ENCODE peak calls at places on chromosomes 7 and 10, in nine cellular contexts. Z, O, H, D, K, S, X, R and A are unnamed samples.

GRCh38 chr10:120514035-120514620 is 57.1 kb downstream of the PLPP4 start:
- DNase-seq in Z (no peak), O (peak; percentile 36), H (no peak), D (no peak), K (no peak), S (no peak), X (no peak), R (peak; percentile 44), A (peak; percentile 28)

GRCh38 chr7:132141109-132141508 is 435.2 kb downstream of the PLXNA4 start:
- DNase-seq in Z (no peak), O (no peak), H (no peak), D (no peak), K (no peak), S (no peak), X (peak; percentile 17), R (peak; percentile 3), A (no peak)

GRCh38 chr10:31467791-31468535 is 148.9 kb downstream of the ZEB1 start:
- DNase-seq in Z (no peak), O (peak; percentile 31), H (no peak), D (peak; percentile 10), K (no peak), S (peak; percentile 13), X (no peak), R (no peak), A (peak; percentile 24)

GRCh38 chr7:55158541-55158940 is 139.7 kb downstream of the EGFR start:
- DNase-seq in Z (no peak), O (no peak), H (no peak), D (no peak), K (no peak), S (no peak), X (no peak), R (no peak), A (no peak)

GRCh38 chr10:78741541-78741940 is 327.2 kb upstream of the ZMIZ1 start:
- DNase-seq in Z (peak; percentile 44), O (no peak), H (no peak), D (no peak), K (no peak), S (no peak), X (peak; percentile 62), R (peak; percentile 48), A (no peak)

GRCh38 chr7:50626286-50626685 is 61.1 kb upstream of the DDC start:
- DNase-seq in Z (no peak), O (no peak), H (no peak), D (no peak), K (no peak), S (no peak), X (no peak), R (no peak), A (no peak)

GRCh38 chr7:26609082-26609481 is 255.3 kb downstream of the SKAP2 start:
- DNase-seq in Z (no peak), O (no peak), H (no peak), D (no peak), K (no peak), S (no peak), X (no peak), R (no peak), A (no peak)

GRCh38 chr7:101562531-101563197 is 66.4 kb downstream of the MYL10 start:
- DNase-seq in Z (no peak), O (no peak), H (no peak), D (no peak), K (no peak), S (no peak), X (no peak), R (no peak), A (no peak)

GRCh38 chr10:119817991-119818888 is 54.4 kb downstream of the MCMBP start:
- DNase-seq in Z (peak; percentile 13), O (no peak), H (peak; percentile 52), D (peak; percentile 88), K (no peak), S (peak; percentile 67), X (peak; percentile 83), R (peak; percentile 80), A (peak; percentile 60)

GRCh38 chr10:114879541-114880158 is 58.1 kb downstream of the FHIP2A start:
- DNase-seq in Z (no peak), O (peak; percentile 45), H (no peak), D (no peak), K (no peak), S (no peak), X (peak; percentile 27), R (peak; percentile 42), A (no peak)

GRCh38 chr7:5222861-5223411 is 32.9 kb downstream of the WIPI2 start:
- DNase-seq in Z (no peak), O (no peak), H (no peak), D (no peak), K (no peak), S (no peak), X (no peak), R (no peak), A (no peak)

GRCh38 chr7:72292118-72292517 is 120.0 kb downstream of the CALN1 start:
- DNase-seq in Z (no peak), O (no peak), H (no peak), D (no peak), K (no peak), S (no peak), X (no peak), R (no peak), A (no peak)

GRCh38 chr7:15972767-15973362 is 286.4 kb upstream of the MEOX2 start:
- DNase-seq in Z (no peak), O (no peak), H (no peak), D (no peak), K (peak; percentile 71), S (no peak), X (peak; percentile 45), R (peak; percentile 75), A (peak; percentile 45)

GRCh38 chr10:86348321-86349210 is 18.0 kb downstream of the GRID1 start:
- DNase-seq in Z (no peak), O (no peak), H (no peak), D (no peak), K (no peak), S (peak; percentile 9), X (no peak), R (peak; percentile 7), A (peak; percentile 31)

GRCh38 chr10:43197834-43198681 is 59.8 kb downstream of the CSGALNACT2 start:
- DNase-seq in Z (no peak), O (peak; percentile 47), H (no peak), D (no peak), K (peak; percentile 38), S (no peak), X (no peak), R (peak; percentile 15), A (no peak)

GRCh38 chr10:124619802-124620490 is 124.2 kb downstream of the FAM53B start:
- DNase-seq in Z (no peak), O (no peak), H (no peak), D (peak; percentile 64), K (no peak), S (no peak), X (no peak), R (no peak), A (no peak)

GRCh38 chr7:64463636-64464375 is 99.1 kb downstream of the ZNF680 start:
- DNase-seq in Z (no peak), O (no peak), H (peak; percentile 82), D (peak; percentile 78), K (peak; percentile 67), S (peak; percentile 70), X (peak; percentile 64), R (peak; percentile 62), A (peak; percentile 33)

GRCh38 chr10:88070080-88070880 is 206.9 kb downstream of the PTEN start:
- DNase-seq in Z (no peak), O (peak; percentile 71), H (no peak), D (no peak), K (no peak), S (no peak), X (no peak), R (peak; percentile 37), A (no peak)

GRCh38 chr7:78296689-78297371 is 498.3 kb downstream of the PHTF2 start:
- DNase-seq in Z (no peak), O (peak; percentile 50), H (no peak), D (no peak), K (no peak), S (no peak), X (no peak), R (no peak), A (no peak)

GRCh38 chr7:128890306-128891109 is 20.0 kb downstream of the KCP start:
- DNase-seq in Z (no peak), O (no peak), H (no peak), D (no peak), K (no peak), S (no peak), X (no peak), R (peak; percentile 20), A (peak; percentile 55)

GRCh38 chr7:7920481-7920880 is 48.1 kb upstream of the GLCCI1 start:
- DNase-seq in Z (no peak), O (peak; percentile 94), H (no peak), D (no peak), K (no peak), S (no peak), X (no peak), R (no peak), A (no peak)
- H3K4me3 ChIP-seq in Z (no peak overlapping the region), O (peak overlapping the region; percentile 48), H (no peak overlapping the region), D (no peak overlapping the region), K (no peak overlapping the region), S (no peak overlapping the region), X (no peak overlapping the region), R (no peak overlapping the region), A (no peak overlapping the region)

GRCh38 chr10:132446661-132447445 is 49.9 kb downstream of the PWWP2B start:
- DNase-seq in Z (no peak), O (peak; percentile 89), H (no peak), D (peak; percentile 58), K (no peak), S (no peak), X (peak; percentile 40), R (peak; percentile 54), A (no peak)
- TF ChIP-seq CTCF in Z (peak; percentile 44), O (peak; percentile 72), H (peak; percentile 53), D (no peak), K (no peak), S (peak; percentile 35), X (peak; percentile 49), R (peak; percentile 44), A (peak; percentile 27)

GRCh38 chr7:41188163-41189130 is 514.4 kb downstream of the INHBA start:
- DNase-seq in Z (peak; percentile 37), O (no peak), H (no peak), D (no peak), K (no peak), S (no peak), X (peak; percentile 70), R (peak; percentile 27), A (no peak)
- H3K27ac ChIP-seq in Z (peak overlapping the region; percentile 49), O (no peak overlapping the region), H (no peak overlapping the region), D (no peak overlapping the region), K (no peak overlapping the region), S (no peak overlapping the region), X (peak overlapping the region; percentile 45), R (no peak overlapping the region), A (no peak overlapping the region)

DNA sequence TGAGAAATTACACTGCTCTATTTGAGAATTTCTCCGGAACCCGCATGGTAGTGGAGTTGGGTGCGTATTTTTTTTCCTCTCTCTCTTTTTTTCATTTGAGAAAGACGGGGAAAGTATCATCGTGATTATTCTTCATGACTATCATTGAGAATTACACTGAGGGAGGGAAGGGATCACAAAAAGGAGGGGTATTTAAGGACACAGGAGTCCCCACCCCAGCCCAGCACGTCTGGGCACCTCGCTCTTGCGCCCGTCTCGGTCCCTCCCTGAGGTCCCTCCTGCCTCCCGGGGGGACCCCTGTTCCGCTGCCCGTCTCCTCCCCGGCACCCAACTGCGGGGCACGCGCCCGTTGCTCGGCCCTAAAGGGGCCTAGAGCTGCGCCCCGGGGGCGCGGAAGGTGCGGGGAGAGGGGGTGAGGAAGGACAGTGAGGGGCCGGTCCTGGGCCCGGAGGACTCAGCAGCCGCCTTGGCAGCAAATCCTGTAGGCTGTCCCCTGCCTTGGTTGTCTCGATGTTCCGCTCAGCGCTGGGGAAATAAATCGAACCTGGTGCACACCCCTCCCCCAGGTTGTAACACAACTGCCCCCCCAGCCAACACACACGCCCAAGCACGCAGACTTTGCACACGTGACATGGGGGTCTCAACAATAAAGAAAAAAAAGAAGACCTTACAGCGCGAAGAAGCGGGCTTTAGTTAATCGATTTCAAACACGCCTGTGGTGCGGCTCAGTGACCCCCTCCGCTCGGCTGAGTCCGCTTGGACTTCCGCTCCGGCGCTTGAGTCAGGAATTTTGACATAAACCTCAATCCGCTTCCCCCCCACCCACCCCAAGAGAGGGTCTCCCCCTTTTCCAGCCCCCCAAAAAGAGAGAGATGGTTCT is 18.6 kb upstream of the GATA3 start:
- DNase-seq in Z (no peak), O (no peak), H (no peak), D (no peak), K (no peak), S (no peak), X (no peak), R (no peak), A (no peak)
- H3K4me3 ChIP-seq in Z (no peak overlapping the region), O (no peak overlapping the region), H (no peak overlapping the region), D (no peak overlapping the region), K (no peak overlapping the region), S (no peak overlapping the region), X (no peak overlapping the region), R (no peak overlapping the region), A (no peak overlapping the region)